ENCODE peak calls at places on chromosome 7, in seven cellular contexts. One of them, this sample, is unnamed.

GRCh38 chr7:99402854-99403253 is 5.5 kb downstream of the PDAP1 start:
- DNase-seq in A673: no peak
- DNase-seq in substantia nigra: no peak
- DNase-seq in CD8-positive, alpha-beta memory T cell: no peak
- DNase-seq in RPMI7951: no peak
- DNase-seq in hepatocyte: no peak
- DNase-seq in skeletal muscle cell: no peak
- DNase-seq in this sample: no peak

GRCh38 chr7:128171342-128171918 is 69.6 kb upstream of the LEP start:
- DNase-seq in A673: no peak
- DNase-seq in RPMI7951: no peak
- DNase-seq in substantia nigra: no peak
- DNase-seq in hepatocyte: no peak
- DNase-seq in CD8-positive, alpha-beta memory T cell: no peak
- DNase-seq in skeletal muscle cell: no peak
- DNase-seq in this sample: no peak

GRCh38 chr7:118525020-118525419 is 300.5 kb downstream of the ANKRD7 start:
- DNase-seq in CD8-positive, alpha-beta memory T cell: no peak
- DNase-seq in substantia nigra: no peak
- DNase-seq in hepatocyte: no peak
- DNase-seq in RPMI7951: no peak
- DNase-seq in A673: no peak
- DNase-seq in skeletal muscle cell: no peak
- DNase-seq in this sample: no peak

GRCh38 chr7:94044806-94045205 is 40.7 kb upstream of the BET1 start:
- DNase-seq in substantia nigra: no peak
- DNase-seq in CD8-positive, alpha-beta memory T cell: no peak
- DNase-seq in hepatocyte: no peak
- DNase-seq in A673: no peak
- DNase-seq in skeletal muscle cell: no peak
- DNase-seq in RPMI7951: no peak
- DNase-seq in this sample: no peak

GRCh38 chr7:131600578-131600977 is 44.1 kb upstream of the PODXL start:
- DNase-seq in skeletal muscle cell: no peak
- DNase-seq in substantia nigra: no peak
- DNase-seq in A673: no peak
- DNase-seq in CD8-positive, alpha-beta memory T cell: no peak
- DNase-seq in hepatocyte: no peak
- DNase-seq in RPMI7951: peak
- DNase-seq in this sample: no peak

GRCh38 chr7:138157702-138158101 is 81.4 kb downstream of the AKR1D1 start:
- DNase-seq in hepatocyte: no peak
- DNase-seq in RPMI7951: no peak
- DNase-seq in CD8-positive, alpha-beta memory T cell: no peak
- DNase-seq in A673: no peak
- DNase-seq in skeletal muscle cell: no peak
- DNase-seq in substantia nigra: no peak
- DNase-seq in this sample: no peak

GRCh38 chr7:1226155-1226901 is 6.3 kb upstream of the UNCX start:
- DNase-seq in substantia nigra: no peak
- DNase-seq in hepatocyte: no peak
- DNase-seq in skeletal muscle cell: no peak
- DNase-seq in RPMI7951: no peak
- DNase-seq in A673: peak
- DNase-seq in CD8-positive, alpha-beta memory T cell: no peak
- DNase-seq in this sample: no peak

GRCh38 chr7:2431260-2431867 is 28.0 kb downstream of the CHST12 start:
- DNase-seq in skeletal muscle cell: no peak
- DNase-seq in CD8-positive, alpha-beta memory T cell: peak
- DNase-seq in substantia nigra: no peak
- DNase-seq in RPMI7951: no peak
- DNase-seq in A673: peak
- DNase-seq in hepatocyte: no peak
- DNase-seq in this sample: peak

GRCh38 chr7:98551541-98552273 is 65.4 kb upstream of the NPTX2 start:
- DNase-seq in substantia nigra: no peak
- DNase-seq in CD8-positive, alpha-beta memory T cell: no peak
- DNase-seq in skeletal muscle cell: no peak
- DNase-seq in hepatocyte: peak
- DNase-seq in RPMI7951: peak
- DNase-seq in A673: no peak
- DNase-seq in this sample: no peak

GRCh38 chr7:113071465-113071864 is 15.2 kb downstream of the GPR85 start:
- DNase-seq in substantia nigra: no peak
- DNase-seq in hepatocyte: no peak
- DNase-seq in CD8-positive, alpha-beta memory T cell: no peak
- DNase-seq in skeletal muscle cell: peak
- DNase-seq in RPMI7951: peak
- DNase-seq in A673: no peak
- DNase-seq in this sample: no peak